ENCODE peak calls at places on chromosomes 4 and X, in four cellular contexts. V, C, Q and W are unnamed samples.
A peak's percentile ranks its signal among the peaks of the same experiment; 100 is the strongest.

GRCh38 chr4:24067781-24068193 is 177.9 kb upstream of the PPARGC1A start:
- DNase-seq in V (peak; percentile 58), C (peak; percentile 5), Q (no peak), W (peak; percentile 23)

GRCh38 chr4:154490589-154491340 is 834 bp downstream of the DCHS2 start:
- DNase-seq in V (no peak), C (no peak), Q (no peak), W (no peak)

GRCh38 chr4:860561-860960 is 34.6 kb upstream of the CPLX1 start:
- DNase-seq in V (no peak), C (no peak), Q (no peak), W (no peak)

GRCh38 chr4:86972997-86973396 is 38.2 kb downstream of the AFF1 start:
- DNase-seq in V (peak; percentile 68), C (no peak), Q (peak; percentile 75), W (peak; percentile 31)

GRCh38 chr4:52051213-52051614 is at the start of gene SPATA18:
- DNase-seq in V (no peak), C (no peak), Q (peak; percentile 24), W (peak; percentile 12)

GRCh38 chr4:48570646-48571220 is 80.7 kb downstream of the ZAR1 start:
- DNase-seq in V (no peak), C (no peak), Q (peak; percentile 24), W (peak; percentile 72)

GRCh38 chr4:38318737-38319455 is 345.1 kb upstream of the KLF3 start:
- DNase-seq in V (peak; percentile 96), C (peak; percentile 92), Q (peak; percentile 97), W (peak; percentile 99)

GRCh38 chr4:74266081-74266480 is 42.2 kb upstream of the EPGN start:
- DNase-seq in V (no peak), C (no peak), Q (no peak), W (no peak)

GRCh38 chr4:86975927-86976326 is 41.1 kb downstream of the AFF1 start:
- DNase-seq in V (no peak), C (no peak), Q (no peak), W (no peak)

GRCh38 chr4:168656055-168656660 is 159.3 kb downstream of the PALLD start:
- DNase-seq in V (no peak), C (no peak), Q (peak; percentile 87), W (peak; percentile 95)

GRCh38 chrX:63739885-63740284 is 45.1 kb downstream of the ARHGEF9 start:
- DNase-seq in V (peak; percentile 50), C (no peak), Q (no peak), W (no peak)

GRCh38 chr4:56786955-56787354 is 34.5 kb downstream of the SPINK2 start:
- DNase-seq in V (peak; percentile 66), C (peak; percentile 54), Q (peak; percentile 98), W (peak; percentile 73)

GRCh38 chrX:119758682-119759332 is 419 bp downstream of the SOWAHD start:
- DNase-seq in V (peak; percentile 80), C (no peak), Q (no peak), W (no peak)

GRCh38 chr4:77187231-77187630 is 30.2 kb downstream of the CCNG2 start:
- DNase-seq in V (no peak), C (no peak), Q (no peak), W (no peak)

GRCh38 chr4:99564921-99565320 is 1.1 kb upstream of the TRMT10A start:
- DNase-seq in V (no peak), C (no peak), Q (no peak), W (no peak)

GRCh38 chr4:99563310-99564186 is at the start of gene TRMT10A:
- DNase-seq in V (peak; percentile 98), C (peak; percentile 97), Q (peak; percentile 99), W (peak; percentile 99)
- TF ChIP-seq CTCF in V (peak; percentile 43), C (no peak), Q (no peak), W (no peak)

GRCh38 chrX:154321624-154322023 is 26.0 kb downstream of the TKTL1 start:
- DNase-seq in V (no peak), C (no peak), Q (no peak), W (peak; percentile 32)
- H3K4me3 ChIP-seq in V (no peak overlapping the region), C (no peak overlapping the region), Q (no peak overlapping the region), W (no peak overlapping the region)

GRCh38 chr4:146175541-146176453 is at the start of gene LSM6:
- DNase-seq in V (peak; percentile 94), C (peak; percentile 61), Q (peak; percentile 90), W (peak; percentile 89)
- TF ChIP-seq CTCF in V (peak; percentile 26), C (no peak), Q (no peak), W (no peak)

GRCh38 chrX:45784590-45784989 is 583.9 kb upstream of the DIPK2B start:
- DNase-seq in V (no peak), C (no peak), Q (no peak), W (no peak)

GRCh38 chrX:45778621-45779020 is 577.9 kb upstream of the DIPK2B start:
- DNase-seq in V (no peak), C (no peak), Q (no peak), W (no peak)

GRCh38 chrX:45781901-45782553 is 581.4 kb upstream of the DIPK2B start:
- DNase-seq in V (no peak), C (no peak), Q (peak; percentile 86), W (peak; percentile 86)

GRCh38 chrX:45788315-45788714 is 587.6 kb upstream of the DIPK2B start:
- DNase-seq in V (no peak), C (no peak), Q (no peak), W (peak; percentile 67)

DNA sequence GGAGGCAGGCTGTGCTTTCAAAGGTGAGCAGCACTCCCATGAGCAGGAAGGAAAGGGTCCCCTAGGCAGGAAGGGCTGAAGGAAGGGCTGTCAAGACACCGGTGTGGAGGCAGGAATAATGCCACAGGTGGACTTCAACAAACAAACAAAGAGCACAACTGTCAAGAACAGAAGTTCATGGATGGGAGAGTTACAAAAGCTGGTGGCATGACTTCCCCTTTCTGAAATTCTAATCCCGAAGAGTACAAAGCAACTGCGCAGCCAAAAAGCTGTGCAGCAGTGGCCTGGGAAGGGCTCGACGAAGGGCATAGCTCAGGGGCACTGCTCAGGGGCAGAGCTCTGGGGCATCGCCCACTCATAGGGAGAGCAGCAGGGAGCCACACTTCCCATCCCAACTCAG is 582.3 kb upstream of the DIPK2B start:
- DNase-seq in V (no peak), C (no peak), Q (no peak), W (no peak)
- H3K4me3 ChIP-seq in V (no peak overlapping the region), C (no peak overlapping the region), Q (no peak overlapping the region), W (no peak overlapping the region)

GRCh38 chr4:100977746-100978397 is 369.5 kb downstream of the PPP3CA start:
- DNase-seq in V (no peak), C (peak; percentile 74), Q (no peak), W (peak; percentile 21)
- TF ChIP-seq CTCF in V (no peak), C (no peak), Q (no peak), W (no peak)

GRCh38 chr4:62191446-62191845 is 991.3 kb downstream of the ADGRL3 start:
- DNase-seq in V (no peak), C (no peak), Q (no peak), W (peak; percentile 2)

GRCh38 chr4:62196338-62196737 is 996.2 kb downstream of the ADGRL3 start:
- DNase-seq in V (no peak), C (no peak), Q (no peak), W (no peak)

GRCh38 chr4:62193726-62194125 is 993.6 kb downstream of the ADGRL3 start:
- DNase-seq in V (no peak), C (no peak), Q (no peak), W (peak; percentile 12)

DNA sequence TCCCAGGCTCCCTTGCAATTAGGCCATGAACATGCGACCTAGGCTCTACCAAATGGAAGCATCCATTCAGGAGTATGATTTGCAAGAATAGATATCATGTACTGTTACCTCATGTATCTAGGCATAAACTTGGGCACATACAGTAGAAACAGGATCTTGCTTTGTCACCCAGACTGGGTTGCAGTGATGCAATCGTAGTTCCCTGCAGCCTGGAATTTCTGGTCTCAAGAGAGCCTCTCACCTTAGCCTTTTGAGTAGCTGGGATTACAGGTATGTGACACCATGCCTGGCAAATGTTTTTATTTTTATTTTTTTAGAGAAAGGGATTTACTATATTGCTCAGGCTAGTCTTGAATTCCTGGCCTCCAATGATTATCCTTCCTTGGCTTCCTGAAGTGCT is 994.2 kb downstream of the ADGRL3 start:
- DNase-seq in V (no peak), C (no peak), Q (no peak), W (no peak)
- H3K4me3 ChIP-seq in V (no peak overlapping the region), C (no peak overlapping the region), Q (no peak overlapping the region), W (no peak overlapping the region)

DNA sequence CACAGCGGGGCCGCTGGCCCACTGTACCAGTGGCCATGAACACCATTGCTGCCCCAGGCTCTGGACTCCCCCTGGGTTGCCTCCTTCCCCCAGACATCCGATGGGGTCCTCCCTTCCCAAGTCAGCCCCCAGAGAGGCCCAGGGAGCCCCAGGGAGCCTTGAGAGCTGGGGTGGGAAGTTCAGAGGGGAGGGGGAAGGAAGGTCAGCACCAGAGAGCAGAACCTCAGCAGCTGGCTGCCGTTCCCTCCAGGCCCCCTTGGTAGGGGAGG is 464 bp upstream of the ARHGAP4 start:
- DNase-seq in V (no peak), C (no peak), Q (no peak), W (no peak)
- TF ChIP-seq CTCF in V (no peak), C (no peak), Q (no peak), W (no peak)

GRCh38 chrX:38882894-38883620 is 81.8 kb downstream of the MID1IP1 start:
- DNase-seq in V (no peak), C (peak; percentile 42), Q (no peak), W (no peak)

GRCh38 chrX:38887222-38887621 is 86.0 kb downstream of the MID1IP1 start:
- DNase-seq in V (no peak), C (no peak), Q (peak; percentile 49), W (no peak)

GRCh38 chrX:38890326-38890725 is 89.1 kb downstream of the MID1IP1 start:
- DNase-seq in V (no peak), C (no peak), Q (no peak), W (no peak)

GRCh38 chrX:38881727-38882126 is 80.5 kb downstream of the MID1IP1 start:
- DNase-seq in V (no peak), C (no peak), Q (peak; percentile 27), W (no peak)

GRCh38 chrX:38886112-38886511 is 84.9 kb downstream of the MID1IP1 start:
- DNase-seq in V (no peak), C (no peak), Q (no peak), W (no peak)
- H3K4me3 ChIP-seq in V (no peak overlapping the region), C (no peak overlapping the region), Q (no peak overlapping the region), W (no peak overlapping the region)

GRCh38 chr4:94757192-94758140 is at the start of gene BMPR1B:
- DNase-seq in V (peak; percentile 67), C (peak; percentile 44), Q (peak; percentile 69), W (peak; percentile 74)
- TF ChIP-seq CTCF in V (no peak), C (peak; percentile 43), Q (peak; percentile 16), W (peak; percentile 33)